ENCODE peak calls at places on chromosomes 11 and 22, in eight cellular contexts. V is lung, C is suprapubic skin, M is left ventricle myocardium inferior, O is GM20000, Z is neural progenitor cell, I is lower lobe of right lung, J is fibroblast of pulmonary artery. D is an unnamed sample.

GRCh38 chr11:88345408-88345807 is 7.9 kb upstream of the CTSC start:
- DNase-seq in J (peak), I (no peak), C (no peak), Z (no peak), M (no peak), O (no peak), V (no peak), D (no peak)

GRCh38 chr22:40592352-40593113 is 44.0 kb downstream of the MRTFA start:
- DNase-seq in C (no peak), J (no peak), M (no peak), O (peak), Z (no peak), I (no peak), V (no peak), D (no peak)

GRCh38 chr22:31055322-31056159 is 25.6 kb upstream of the SMTN start:
- DNase-seq in J (peak), Z (peak), M (peak), I (peak), O (no peak), C (peak), V (peak), D (peak)

GRCh38 chr11:1006762-1007161 is 29.8 kb downstream of the MUC6 start:
- DNase-seq in Z (no peak), I (no peak), J (no peak), V (no peak), O (no peak), C (no peak), M (no peak), D (no peak)

GRCh38 chr11:59102259-59102765 is 4.7 kb upstream of the FAM111B start:
- DNase-seq in M (peak), V (peak), Z (peak), C (peak), O (peak), J (peak), I (peak), D (no peak)

GRCh38 chr22:29039148-29039547 is 22.5 kb downstream of the C22orf31 start:
- DNase-seq in V (no peak), M (no peak), O (no peak), Z (no peak), J (no peak), I (no peak), C (no peak), D (no peak)

GRCh38 chr11:66067640-66068039 is 2.4 kb upstream of the PACS1 start:
- DNase-seq in J (no peak), O (no peak), Z (no peak), C (no peak), V (no peak), I (no peak), M (no peak), D (no peak)

GRCh38 chr11:36258730-36259360 is 30.4 kb downstream of the COMMD9 start:
- DNase-seq in I (no peak), O (peak), V (peak), Z (peak), M (peak), C (no peak), J (peak), D (no peak)

GRCh38 chr11:57711414-57712255 is at the start of gene MED19:
- DNase-seq in J (peak), Z (peak), V (peak), O (peak), C (peak), I (peak), M (peak), D (no peak)

GRCh38 chr11:12499071-12499470 is 121.7 kb downstream of the PARVA start:
- DNase-seq in O (no peak), J (no peak), I (no peak), C (no peak), M (no peak), V (no peak), Z (no peak), D (no peak)

GRCh38 chr22:31577711-31578110 is 81.4 kb downstream of the SFI1 start:
- DNase-seq in C (no peak), V (no peak), M (no peak), J (no peak), O (no peak), I (no peak), Z (no peak), D (no peak)

GRCh38 chr11:15903246-15903645 is 453.1 kb downstream of the SOX6 start:
- DNase-seq in C (no peak), J (no peak), I (no peak), V (no peak), M (no peak), Z (no peak), O (no peak), D (no peak)

GRCh38 chr11:11028017-11028692 is 170.3 kb upstream of the ZBED5 start:
- DNase-seq in O (peak), V (peak), Z (peak), J (peak), I (peak), M (peak), C (peak), D (no peak)

GRCh38 chr11:5277807-5278206 is 8.1 kb upstream of the HBE1 start:
- DNase-seq in O (no peak), M (no peak), I (no peak), V (no peak), Z (no peak), J (no peak), C (no peak), D (no peak)
- TF ChIP-seq CTCF in O (no peak), M (no peak), I (no peak), V (no peak), Z (no peak), J (no peak), C (no peak), D (no peak)

GRCh38 chr11:119720311-119720710 is 8.7 kb downstream of the NECTIN1 start:
- DNase-seq in V (no peak), J (no peak), O (no peak), C (no peak), I (no peak), Z (no peak), M (no peak), D (peak)

GRCh38 chr11:119723952-119724325 is 5.1 kb downstream of the NECTIN1 start:
- DNase-seq in Z (no peak), O (no peak), J (no peak), V (no peak), M (no peak), I (no peak), C (no peak), D (no peak)

GRCh38 chr11:119723243-119723951 is 5.6 kb downstream of the NECTIN1 start:
- DNase-seq in C (no peak), M (no peak), J (no peak), Z (peak), V (no peak), I (no peak), O (no peak), D (no peak)

GRCh38 chr11:119722281-119722794 is 6.7 kb downstream of the NECTIN1 start:
- DNase-seq in Z (no peak), V (no peak), M (no peak), I (no peak), J (no peak), O (peak), C (no peak), D (no peak)

DNA sequence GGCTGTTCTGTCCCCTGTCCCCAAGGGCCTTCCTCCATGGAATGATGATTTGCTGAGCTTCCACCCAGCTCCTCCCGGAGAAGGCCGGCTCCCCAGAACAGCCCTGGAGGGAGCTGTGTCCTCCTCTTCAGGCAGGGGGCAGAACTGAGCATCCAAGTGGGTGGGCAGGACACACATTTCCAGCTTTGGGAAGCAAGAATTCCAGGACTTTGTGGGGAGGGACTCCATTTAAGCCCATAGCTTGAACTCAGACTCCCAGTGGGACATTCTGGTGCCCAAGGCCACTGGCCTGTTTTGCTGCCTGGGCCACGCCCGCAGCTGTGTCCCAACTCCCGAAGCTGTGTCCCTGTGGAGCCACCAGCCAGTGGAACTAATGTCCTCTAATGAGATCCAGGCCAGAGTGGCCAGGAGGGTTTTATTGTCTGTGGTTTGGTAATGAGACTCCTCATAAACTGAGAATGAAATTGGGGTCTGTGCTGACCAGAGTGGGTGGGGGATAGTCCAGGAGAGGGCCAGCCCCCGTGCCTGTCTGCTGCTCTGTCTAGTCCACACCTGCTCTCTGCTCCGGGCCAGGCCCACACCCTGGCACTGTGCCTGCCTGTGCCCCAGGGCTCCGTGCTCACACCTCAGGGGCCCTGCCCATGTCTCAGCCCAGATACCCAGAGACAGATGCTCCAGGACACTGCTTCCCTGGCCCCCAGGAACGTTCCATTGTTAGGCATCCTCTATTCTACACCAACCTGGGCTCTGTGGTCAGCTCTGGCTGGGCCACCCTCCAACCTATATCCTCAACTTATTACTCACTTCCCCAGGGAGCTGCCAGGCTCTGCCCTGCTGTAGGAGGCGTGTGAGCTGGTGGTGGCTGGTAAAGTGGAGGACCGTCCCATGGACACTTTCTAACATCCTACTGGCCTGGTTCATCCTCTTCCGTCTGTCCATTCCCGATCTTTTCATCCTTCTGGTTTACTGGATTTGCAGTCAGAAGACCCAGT is 7.6 kb downstream of the NECTIN1 start:
- DNase-seq in I (no peak), M (peak), V (no peak), O (no peak), C (no peak), J (peak), Z (peak), D (peak)
- TF ChIP-seq CTCF in I (peak), M (peak), V (no peak), O (peak), C (no peak), J (peak), Z (peak), D (peak)

DNA sequence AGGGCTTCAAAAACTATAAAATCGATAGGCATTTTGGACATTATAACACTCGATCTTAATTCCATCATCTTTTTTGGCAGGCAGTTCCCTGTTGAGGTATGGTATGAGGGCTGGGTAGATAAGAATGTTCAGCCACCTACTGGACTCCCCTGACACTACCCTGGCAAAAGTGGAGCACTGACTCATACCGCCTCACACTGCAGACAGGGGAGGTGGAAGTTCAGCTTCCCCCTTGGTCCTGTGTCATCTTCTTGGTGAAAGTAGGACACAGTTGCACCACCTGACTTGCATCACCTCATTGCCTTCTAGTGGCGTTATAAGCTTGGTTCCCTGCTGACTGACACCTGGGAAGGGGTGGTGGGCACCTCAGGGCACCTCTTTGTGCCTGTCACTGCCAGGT is 30.4 kb downstream of the PAAF1 start:
- DNase-seq in J (peak), M (no peak), C (no peak), Z (no peak), O (no peak), I (peak), V (no peak), D (no peak)
- TF ChIP-seq CTCF in J (peak), M (peak), C (no peak), Z (no peak), O (no peak), I (no peak), V (no peak), D (no peak)

GRCh38 chr22:26800858-26801257 is 143.5 kb downstream of the MIAT start:
- DNase-seq in C (no peak), J (no peak), M (no peak), Z (peak), O (no peak), V (no peak), I (no peak), D (no peak)

GRCh38 chr22:26796785-26797184 is 139.4 kb downstream of the MIAT start:
- DNase-seq in Z (no peak), M (no peak), C (no peak), J (no peak), O (no peak), I (no peak), V (no peak), D (no peak)

GRCh38 chr22:26798433-26799065 is 141.2 kb downstream of the MIAT start:
- DNase-seq in Z (no peak), I (no peak), C (no peak), V (no peak), M (no peak), J (no peak), O (no peak), D (no peak)

GRCh38 chr22:26801449-26801848 is 144.1 kb downstream of the MIAT start:
- DNase-seq in C (no peak), V (no peak), O (no peak), I (no peak), J (no peak), Z (no peak), M (no peak), D (no peak)

GRCh38 chr22:26797910-26798309 is 140.5 kb downstream of the MIAT start:
- DNase-seq in J (no peak), O (no peak), V (no peak), M (no peak), C (no peak), Z (peak), I (no peak), D (no peak)
- TF ChIP-seq CTCF in J (no peak), O (no peak), V (no peak), M (no peak), C (no peak), Z (peak), I (no peak), D (peak)

GRCh38 chr22:17412232-17412631 is 43.0 kb downstream of the CECR2 start:
- DNase-seq in V (peak), J (no peak), I (peak), C (no peak), O (no peak), Z (peak), M (no peak), D (no peak)

GRCh38 chr22:17411213-17411612 is 42.0 kb downstream of the CECR2 start:
- DNase-seq in Z (no peak), M (no peak), I (no peak), J (peak), O (no peak), C (no peak), V (no peak), D (no peak)

GRCh38 chr22:17410576-17410975 is 41.3 kb downstream of the CECR2 start:
- DNase-seq in V (no peak), M (no peak), C (no peak), J (no peak), O (no peak), Z (no peak), I (no peak), D (no peak)

GRCh38 chr22:17403906-17404305 is 34.6 kb downstream of the CECR2 start:
- DNase-seq in M (no peak), V (no peak), O (no peak), C (no peak), J (peak), I (no peak), Z (no peak), D (no peak)

DNA sequence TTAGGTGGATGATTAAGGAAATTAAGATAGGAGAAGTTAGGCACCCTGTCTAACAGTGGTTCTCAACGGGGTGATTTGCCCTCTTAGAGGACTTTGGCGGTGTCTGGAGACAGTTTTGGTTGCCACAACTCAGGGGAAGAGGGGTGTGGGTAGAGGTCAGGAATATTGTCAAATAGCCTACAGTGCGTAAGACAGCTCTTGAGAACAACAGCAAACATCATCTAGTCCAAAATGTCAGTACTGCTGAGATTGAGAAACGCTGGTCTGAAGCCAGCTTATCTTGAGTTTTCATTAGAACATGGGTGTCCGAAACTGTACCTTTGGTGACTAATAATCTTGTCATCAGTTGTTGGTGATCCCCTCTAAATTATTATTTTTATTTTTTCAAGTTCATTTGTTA is 38.4 kb downstream of the CECR2 start:
- DNase-seq in C (no peak), Z (no peak), V (peak), O (no peak), I (no peak), M (no peak), J (peak), D (no peak)
- TF ChIP-seq CTCF in C (no peak), Z (no peak), V (no peak), O (no peak), I (no peak), M (no peak), J (no peak), D (no peak)

DNA sequence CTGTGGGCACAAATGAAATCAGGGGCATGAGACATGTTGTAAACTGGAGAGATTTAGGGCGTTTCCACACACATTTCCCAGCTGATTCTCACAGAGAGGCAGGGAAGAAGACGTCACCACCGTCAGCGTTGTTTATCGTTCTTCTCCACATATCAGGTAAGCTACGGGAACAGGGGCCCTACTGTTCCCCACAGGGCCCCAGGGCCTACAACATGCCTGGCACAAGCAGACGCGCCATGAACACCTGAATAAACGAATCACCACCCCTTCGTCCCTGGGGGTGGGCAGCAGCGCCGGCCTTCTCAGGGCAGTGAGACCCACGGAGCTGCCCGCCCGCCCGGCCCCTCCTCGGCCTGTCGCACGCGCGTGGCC is 342 bp downstream of the EFCAB6 start:
- DNase-seq in Z (no peak), O (no peak), J (peak), C (no peak), M (no peak), I (no peak), V (no peak), D (no peak)
- TF ChIP-seq CTCF in Z (no peak), O (no peak), J (no peak), C (no peak), M (no peak), I (no peak), V (no peak), D (no peak)

DNA sequence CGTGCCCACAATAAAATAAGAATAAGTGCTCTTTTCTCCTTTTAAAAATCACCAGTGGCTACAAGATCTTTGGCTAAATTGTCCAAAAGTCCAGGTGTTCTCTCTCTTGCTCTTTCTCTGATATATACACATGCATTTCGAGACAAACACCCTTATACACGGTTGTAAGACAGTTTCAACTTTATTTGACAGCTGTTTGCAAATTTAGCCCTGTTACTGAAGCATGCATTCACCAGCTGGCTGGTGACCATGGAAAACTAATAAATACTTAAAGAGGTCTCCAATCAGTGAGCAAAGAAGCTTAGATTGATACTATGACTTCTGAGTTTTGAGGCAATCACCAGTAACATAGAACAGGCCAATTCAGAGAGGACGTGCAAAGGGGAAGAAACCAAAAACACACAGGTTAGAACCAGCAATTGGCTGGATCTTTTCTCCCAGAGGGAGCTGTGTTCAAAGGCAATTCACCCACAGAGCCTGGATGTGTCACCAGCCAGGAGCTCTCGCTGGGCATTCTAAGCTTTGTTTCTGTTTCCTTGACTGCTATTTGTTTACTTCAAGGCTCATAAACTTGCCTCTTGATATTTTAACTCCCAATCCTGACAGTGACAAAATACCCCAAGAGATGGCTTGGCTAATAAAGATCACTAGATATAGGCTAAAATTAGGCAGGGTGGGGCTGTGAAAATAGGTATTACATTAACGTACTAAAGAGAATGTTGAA is 113.5 kb upstream of the MTMR2 start:
- DNase-seq in V (no peak), M (no peak), Z (no peak), O (no peak), I (no peak), C (no peak), J (peak), D (no peak)
- TF ChIP-seq CTCF in V (no peak), M (no peak), Z (no peak), O (no peak), I (no peak), C (no peak), J (no peak), D (no peak)

D was measured in chondrocyte.